ENCODE peak calls at places on chromosomes 13 and 19, in eight cellular contexts. Y is tibial artery, V is AG04450, Z is small intestine, K is PC-9, H is thoracic aorta, L is neural progenitor cell, W is A673. E is an unnamed sample. For H3K9me3 and H3K27me3, the result is how much of the 10 kb centered on the place peaks cover.

GRCh38 chr13:110055089-110055488 is 251.9 kb downstream of the COL4A1 start:
- DNase-seq in Y (no peak), V (no peak), Z (no peak), K (no peak), H (no peak), L (no peak), W (no peak), E (no peak)

GRCh38 chr13:71842003-71842402 is 25.0 kb downstream of the DACH1 start:
- DNase-seq in Y (no peak), V (no peak), Z (peak), K (no peak), H (no peak), L (no peak), W (no peak), E (no peak)

GRCh38 chr13:29935309-29935981 is 85.0 kb upstream of the UBL3 start:
- DNase-seq in Y (no peak), V (no peak), Z (peak), K (no peak), H (no peak), L (no peak), W (no peak), E (no peak)

GRCh38 chr19:39112338-39112890 is 13.2 kb upstream of the PAK4 start:
- DNase-seq in Y (no peak), V (no peak), Z (peak), K (peak), H (no peak), L (no peak), W (no peak), E (no peak)

GRCh38 chr13:114283581-114283980 is 2.2 kb downstream of the UPF3A start:
- DNase-seq in Y (no peak), V (no peak), Z (no peak), K (no peak), H (no peak), L (no peak), W (no peak), E (no peak)

GRCh38 chr13:67763984-67764383 is 533.8 kb upstream of the PCDH9 start:
- DNase-seq in Y (no peak), V (no peak), Z (no peak), K (no peak), H (no peak), L (no peak), W (no peak), E (no peak)

GRCh38 chr13:39684531-39685137 is 29.2 kb downstream of the COG6 start:
- DNase-seq in Y (no peak), V (no peak), Z (peak), K (peak), H (no peak), L (peak), W (peak), E (no peak)

GRCh38 chr13:98937911-98938381 is 39.9 kb downstream of the DOCK9 start:
- DNase-seq in Y (no peak), V (no peak), Z (no peak), K (no peak), H (no peak), L (peak), W (no peak), E (peak)

GRCh38 chr13:109729031-109729870 is 57.1 kb downstream of the IRS2 start:
- DNase-seq in Y (no peak), V (no peak), Z (no peak), K (no peak), H (no peak), L (peak), W (no peak), E (no peak)

GRCh38 chr13:37627428-37627827 is 28.9 kb upstream of the POSTN start:
- DNase-seq in Y (no peak), V (no peak), Z (no peak), K (no peak), H (no peak), L (no peak), W (no peak), E (no peak)

GRCh38 chr13:111206148-111206547 is 91.0 kb downstream of the ARHGEF7 start:
- DNase-seq in Y (no peak), V (no peak), Z (no peak), K (no peak), H (no peak), L (no peak), W (no peak), E (no peak)

GRCh38 chr19:38213911-38214625 is 10.0 kb downstream of the DPF1 start:
- DNase-seq in Y (no peak), V (no peak), Z (no peak), K (peak), H (no peak), L (peak), W (no peak), E (no peak)

GRCh38 chr13:77298403-77298802 is 28.5 kb downstream of the MYCBP2 start:
- DNase-seq in Y (no peak), V (no peak), Z (no peak), K (no peak), H (no peak), L (no peak), W (no peak), E (no peak)

GRCh38 chr13:49082653-49083536 is 107.2 kb downstream of the FNDC3A start:
- DNase-seq in Y (no peak), V (peak), Z (no peak), K (no peak), H (no peak), L (no peak), W (no peak), E (no peak)

GRCh38 chr13:42137856-42138537 is 89.5 kb downstream of the DGKH start:
- DNase-seq in Y (no peak), V (no peak), Z (no peak), K (no peak), H (no peak), L (no peak), W (no peak), E (no peak)

GRCh38 chr13:32023096-32023495 is 8.5 kb upstream of the FRY start:
- DNase-seq in Y (no peak), V (no peak), Z (no peak), K (no peak), H (no peak), L (no peak), W (no peak), E (no peak)

GRCh38 chr13:110371550-110372465 is 64.7 kb downstream of the COL4A2 start:
- DNase-seq in Y (no peak), V (no peak), Z (no peak), K (no peak), H (no peak), L (no peak), W (peak), E (peak)

GRCh38 chr19:48872884-48873475 is 759 bp downstream of the PPP1R15A start:
- DNase-seq in Y (peak), V (peak), Z (peak), K (peak), H (peak), L (peak), W (peak), E (no peak)

GRCh38 chr13:30934381-30934780 is 1.9 kb downstream of the TEX26 start:
- DNase-seq in Y (no peak), V (no peak), Z (no peak), K (no peak), H (no peak), L (peak), W (no peak), E (no peak)

GRCh38 chr13:40221460-40222201 is 444.8 kb downstream of the FOXO1 start:
- DNase-seq in Y (no peak), V (no peak), Z (peak), K (peak), H (no peak), L (no peak), W (peak), E (no peak)

GRCh38 chr19:48799358-48800300 is 11.2 kb downstream of the BCAT2 start:
- DNase-seq in Y (no peak), V (no peak), Z (no peak), K (no peak), H (no peak), L (no peak), W (no peak), E (no peak)

GRCh38 chr19:1648156-1648925 is 4.1 kb downstream of the TCF3 start:
- DNase-seq in Y (no peak), V (no peak), Z (no peak), K (no peak), H (no peak), L (no peak), W (no peak), E (no peak)

GRCh38 chr13:50222569-50223332 is 207.5 kb downstream of the KCNRG start:
- DNase-seq in Y (peak), V (no peak), Z (no peak), K (no peak), H (peak), L (no peak), W (no peak), E (no peak)

GRCh38 chr13:105168295-105168694 is 1367.2 kb downstream of the EFNB2 start:
- DNase-seq in Y (no peak), V (no peak), Z (no peak), K (no peak), H (no peak), L (no peak), W (no peak), E (no peak)

GRCh38 chr19:15850385-15850784 is 34.9 kb upstream of the OR10H1 start:
- DNase-seq in Y (no peak), V (no peak), Z (no peak), K (no peak), H (no peak), L (no peak), W (no peak), E (no peak)
- H3K9me3 ChIP-seq in Y (under half), V (under half), Z (under half), K (under half), H (under half), L (under half), W (under half), E (under half)

GRCh38 chr13:25934127-25934526 is 117.7 kb downstream of the SHISA2 start:
- DNase-seq in Y (no peak), V (no peak), Z (no peak), K (no peak), H (no peak), L (no peak), W (no peak), E (no peak)
- H3K27me3 ChIP-seq in Y (under half), V (under half), Z (under half), K (half or more), H (under half), L (under half), W (under half), E (under half)

GRCh38 chr19:35533822-35534521 is 716 bp downstream of the GAPDHS start:
- DNase-seq in Y (no peak), V (no peak), Z (no peak), K (no peak), H (no peak), L (peak), W (no peak), E (no peak)
- H3K4me3 ChIP-seq in Y (no peak), V (peak), Z (no peak), K (no peak), H (no peak), L (no peak), W (no peak), E (no peak)

GRCh38 chr19:56837892-56838679 is 2.4 kb downstream of the PEG3 start:
- DNase-seq in Y (peak), V (no peak), Z (no peak), K (no peak), H (peak), L (no peak), W (peak), E (peak)
- H3K9me3 ChIP-seq in Y (under half), V (half or more), Z (under half), K (under half), H (under half), L (under half), W (under half), E (under half)

GRCh38 chr19:40221858-40222619 is 3.9 kb upstream of the TTC9B start:
- DNase-seq in Y (peak), V (peak), Z (peak), K (peak), H (peak), L (peak), W (peak), E (peak)
- H3K27me3 ChIP-seq in Y (under half), V (under half), Z (under half), K (under half), H (under half), L (half or more), W (under half), E (half or more)

E was measured in WERI-Rb-1.